ENCODE peak calls at places on chromosomes 6 and 20, in five cellular contexts. G is astrocyte of the spinal cord; M is fibroblast of the aortic adventitia; C is CD8-positive, alpha-beta T cell; D is heart right ventricle. S is an unnamed sample.

GRCh38 chr6:56803594-56803993 is 151.3 kb upstream of the BEND6 start:
- DNase-seq in C (no peak), M (peak), D (no peak), G (peak), S (no peak)

GRCh38 chr6:123610779-123611178 is 26.0 kb downstream of the TRDN start:
- DNase-seq in D (no peak), M (no peak), C (no peak), G (no peak), S (no peak)

GRCh38 chr20:61295726-61296628 is 43.9 kb downstream of the CDH4 start:
- DNase-seq in C (no peak), G (no peak), M (no peak), D (no peak), S (no peak)

GRCh38 chr20:37987602-37988290 is 45.5 kb downstream of the TTI1 start:
- DNase-seq in D (no peak), C (no peak), G (no peak), M (peak), S (no peak)

GRCh38 chr6:113475392-113475791 is 381.8 kb upstream of the MARCKS start:
- DNase-seq in D (no peak), G (no peak), M (no peak), C (no peak), S (no peak)

GRCh38 chr6:68134796-68135195 is 500.3 kb upstream of the ADGRB3 start:
- DNase-seq in C (no peak), D (no peak), M (no peak), G (peak), S (no peak)

GRCh38 chr6:5279891-5280338 is 18.6 kb downstream of the FARS2 start:
- DNase-seq in C (no peak), M (no peak), D (no peak), G (no peak), S (no peak)

GRCh38 chr6:166998256-166999144 is 697 bp upstream of the CEP43 start:
- DNase-seq in D (peak), G (no peak), C (peak), M (no peak), S (no peak)

GRCh38 chr6:41189968-41190367 is 11.0 kb downstream of the TREML2 start:
- DNase-seq in D (no peak), G (no peak), C (no peak), M (no peak), S (no peak)

GRCh38 chr20:61949363-61949713 is 116.3 kb downstream of the TAF4 start:
- DNase-seq in G (no peak), M (no peak), C (no peak), D (no peak), S (no peak)

GRCh38 chr6:30735668-30736314 is 6.7 kb downstream of the FLOT1 start:
- DNase-seq in C (no peak), M (no peak), D (no peak), G (no peak), S (no peak)

GRCh38 chr20:5118220-5119142 is 1.3 kb downstream of the PCNA start:
- DNase-seq in C (no peak), M (no peak), G (no peak), D (no peak), S (no peak)
- H3K4me3 ChIP-seq in C (peak), M (peak), G (peak), D (peak), S (peak)

GRCh38 chr6:26231006-26231587 is 133.9 kb upstream of the BTN3A2 start:
- DNase-seq in C (no peak), M (no peak), G (no peak), D (no peak), S (no peak)

GRCh38 chr6:26233608-26234420 is 131.2 kb upstream of the BTN3A2 start:
- DNase-seq in C (peak), M (peak), D (peak), G (peak), S (peak)

GRCh38 chr6:26234421-26235239 is 130.4 kb upstream of the BTN3A2 start:
- DNase-seq in M (peak), D (peak), G (peak), C (peak), S (no peak)

GRCh38 chr6:26232306-26232949 is 132.6 kb upstream of the BTN3A2 start:
- DNase-seq in G (no peak), M (peak), C (no peak), D (no peak), S (no peak)

GRCh38 chr6:26232950-26233607 is 131.9 kb upstream of the BTN3A2 start:
- DNase-seq in G (peak), M (no peak), C (peak), D (no peak), S (no peak)
- H3K4me3 ChIP-seq in G (peak), M (peak), C (peak), D (peak), S (peak)

GRCh38 chr6:17210683-17211082 is 70.5 kb upstream of the RBM24 start:
- DNase-seq in G (no peak), D (no peak), C (no peak), M (no peak), S (no peak)

GRCh38 chr6:17218023-17218748 is 63.0 kb upstream of the RBM24 start:
- DNase-seq in M (no peak), C (no peak), G (no peak), D (no peak), S (no peak)

GRCh38 chr6:17214106-17214505 is 67.1 kb upstream of the RBM24 start:
- DNase-seq in D (no peak), M (no peak), C (no peak), G (no peak), S (no peak)

GRCh38 chr6:17211101-17211500 is 70.1 kb upstream of the RBM24 start:
- DNase-seq in C (no peak), M (no peak), G (no peak), D (no peak), S (no peak)

GRCh38 chr6:17212541-17213371 is 68.4 kb upstream of the RBM24 start:
- DNase-seq in D (peak), C (no peak), M (no peak), G (no peak), S (no peak)
- H3K4me3 ChIP-seq in D (no peak), C (no peak), M (no peak), G (no peak), S (no peak)

DNA sequence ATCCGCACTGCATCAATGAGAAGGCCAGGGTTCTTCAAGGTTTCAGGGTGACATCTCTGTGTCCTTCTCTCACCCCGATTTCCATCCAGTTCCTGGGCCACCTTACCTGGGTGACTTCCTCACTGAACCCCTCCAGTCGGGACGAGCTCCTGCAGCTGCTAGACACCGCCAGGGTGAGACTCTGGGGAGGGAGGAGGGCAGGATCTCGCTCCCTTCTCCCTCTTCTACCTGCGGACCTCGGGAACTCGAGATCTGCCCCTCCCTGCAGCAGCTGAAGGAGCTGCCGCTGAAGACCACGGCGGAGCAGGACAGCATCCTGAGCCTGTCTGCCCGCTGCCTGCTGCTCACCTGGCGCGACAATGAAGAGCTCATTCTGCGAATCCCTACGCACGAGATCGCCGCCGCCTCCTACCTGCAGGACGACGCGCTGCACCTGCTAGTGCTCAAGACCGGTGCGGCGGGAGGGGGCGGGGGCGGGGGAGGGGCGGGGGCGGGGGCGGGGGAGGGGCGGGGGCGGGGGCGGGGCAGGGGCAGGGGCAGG is 7.5 kb downstream of the CCM2L start:
- DNase-seq in C (peak), M (no peak), G (no peak), D (no peak), S (no peak)
- H3K4me3 ChIP-seq in C (no peak), M (no peak), G (no peak), D (no peak), S (peak)

GRCh38 chr6:165536911-165537310 is 126.1 kb downstream of the PDE10A start:
- DNase-seq in G (no peak), M (no peak), D (no peak), C (no peak), S (no peak)
- H3K4me3 ChIP-seq in G (no peak), M (no peak), D (no peak), C (no peak), S (no peak)

DNA sequence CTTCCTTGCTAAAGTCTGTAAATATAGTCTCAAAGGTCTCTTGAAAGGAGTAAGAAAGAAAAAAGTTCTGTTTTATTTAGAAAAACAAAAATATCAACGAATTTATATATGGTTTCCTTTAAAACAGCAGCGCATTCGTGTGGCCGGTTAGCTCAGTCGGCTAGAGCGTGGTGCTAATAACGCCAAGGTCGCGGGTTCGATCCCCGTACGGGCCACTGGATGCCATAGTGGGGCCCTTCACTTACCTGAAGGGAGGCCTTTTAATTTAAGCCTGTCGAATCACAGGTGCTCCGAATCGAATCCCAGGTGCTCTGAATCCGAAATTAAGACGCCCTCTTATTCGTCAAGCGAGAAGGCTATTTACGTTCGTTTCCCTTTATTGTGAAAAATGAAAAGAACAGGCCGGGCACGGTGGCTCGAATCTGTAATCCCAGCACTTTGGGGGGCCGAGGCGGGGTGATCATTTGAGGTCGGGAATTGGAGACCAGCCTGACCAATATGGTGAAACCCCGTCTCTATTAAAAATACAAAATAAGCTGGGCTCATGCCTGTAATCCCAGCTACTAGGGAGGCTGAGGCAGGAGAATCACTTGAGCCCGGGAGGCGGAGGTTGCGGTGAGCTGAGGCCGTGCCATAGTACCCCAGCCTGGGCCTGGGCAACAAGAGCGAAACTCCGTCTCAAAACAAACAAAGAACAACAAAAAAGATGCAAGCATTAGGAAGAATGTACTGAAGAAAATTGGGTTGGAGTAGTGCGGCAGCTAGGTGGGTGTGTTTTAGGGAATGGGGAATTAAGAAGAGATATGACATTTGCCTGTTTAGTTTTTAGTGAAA is 195.8 kb upstream of the ZNF184 start:
- DNase-seq in G (peak), M (peak), C (no peak), D (no peak), S (no peak)
- H3K4me3 ChIP-seq in G (peak), M (peak), C (no peak), D (no peak), S (no peak)

GRCh38 chr20:35171753-35172433 is at the start of gene PROCR:
- DNase-seq in D (peak), G (peak), C (peak), M (peak), S (no peak)

GRCh38 chr20:35171438-35171752 is 477 bp upstream of the PROCR start:
- DNase-seq in M (no peak), C (no peak), D (no peak), G (no peak), S (no peak)

GRCh38 chr20:35173576-35174192 is 1.8 kb downstream of the PROCR start:
- DNase-seq in D (no peak), G (no peak), M (peak), C (no peak), S (no peak)

GRCh38 chr20:35174458-35175216 is 2.8 kb downstream of the PROCR start:
- DNase-seq in D (no peak), C (no peak), G (no peak), M (no peak), S (no peak)

DNA sequence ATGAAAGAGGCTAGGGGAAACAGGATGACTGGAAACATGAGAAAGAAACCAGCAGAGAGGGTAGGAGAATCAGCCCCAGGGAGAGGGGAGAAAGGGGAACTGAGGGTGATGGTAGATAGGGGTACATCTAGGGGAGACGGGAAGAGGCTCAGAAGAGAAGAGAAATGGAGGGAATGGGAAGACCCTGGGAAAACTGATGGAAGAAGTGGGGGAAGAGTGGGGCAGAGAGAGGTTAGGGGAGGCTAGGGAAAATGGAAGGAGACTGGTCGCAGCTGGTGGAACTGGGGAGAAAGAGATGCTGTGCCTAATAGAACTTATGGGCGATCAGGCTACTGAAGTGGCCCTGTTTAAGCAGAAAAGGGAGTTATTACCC is 548 bp downstream of the PROCR start:
- DNase-seq in M (no peak), D (no peak), C (no peak), G (no peak), S (no peak)
- H3K4me3 ChIP-seq in M (peak), D (peak), C (peak), G (peak), S (no peak)

GRCh38 chr6:148440877-148441453 is 98.3 kb downstream of the SASH1 start:
- DNase-seq in G (peak), C (no peak), M (peak), D (peak), S (no peak)
- H3K4me3 ChIP-seq in G (no peak), C (no peak), M (no peak), D (no peak), S (no peak)

GRCh38 chr6:44270526-44271405 is 516 bp downstream of the TMEM151B start:
- DNase-seq in G (no peak), D (no peak), C (no peak), M (no peak), S (no peak)
- H3K4me3 ChIP-seq in G (no peak), D (peak), C (peak), M (no peak), S (no peak)

GRCh38 chr6:26459023-26459810 is 1.5 kb downstream of the BTN2A1 start:
- DNase-seq in G (no peak), D (no peak), M (peak), C (no peak), S (no peak)

GRCh38 chr6:26457796-26458688 is at the start of gene BTN2A1:
- DNase-seq in C (peak), G (peak), M (peak), D (peak), S (peak)

GRCh38 chr6:26454641-26455040 is 3.1 kb upstream of the BTN2A1 start:
- DNase-seq in M (peak), C (no peak), G (no peak), D (no peak), S (no peak)

GRCh38 chr6:26455357-26455970 is 2.3 kb upstream of the BTN2A1 start:
- DNase-seq in C (no peak), G (no peak), M (no peak), D (no peak), S (no peak)

DNA sequence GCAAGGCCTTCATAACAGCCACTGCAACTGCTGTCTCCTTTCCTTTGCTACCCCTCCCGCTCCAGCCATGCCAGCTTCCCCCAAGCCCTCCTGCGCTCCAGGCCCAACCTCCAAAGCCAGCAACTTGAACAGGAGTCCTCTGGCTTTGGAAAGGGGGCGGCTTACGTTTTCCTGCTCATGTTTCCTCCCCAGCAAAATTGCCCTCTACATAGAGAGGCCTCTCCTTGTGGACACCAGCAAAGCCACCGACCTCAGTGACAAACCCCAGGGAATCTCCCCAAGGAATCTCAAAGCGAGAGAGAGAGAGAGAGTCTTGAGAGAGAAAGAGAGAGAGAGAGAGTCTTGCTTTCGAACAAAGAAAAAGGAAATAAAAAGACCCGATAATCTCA is 354 bp upstream of the BTN2A1 start:
- DNase-seq in C (no peak), G (no peak), D (peak), M (no peak), S (no peak)
- H3K4me3 ChIP-seq in C (peak), G (peak), D (peak), M (peak), S (peak)